ENCODE peak calls at places on chromosome 3, in four cellular contexts. D, W, A and O are unnamed samples.

GRCh38 chr3:58490860-58491501 is 915 bp upstream of the KCTD6 start:
- DNase-seq in D (no peak), W (no peak), A (no peak), O (no peak)

GRCh38 chr3:126064627-126065258 is 19.2 kb downstream of the SLC41A3 start:
- DNase-seq in D (no peak), W (no peak), A (no peak), O (no peak)

GRCh38 chr3:194382892-194383223 is 13.3 kb upstream of the LRRC15 start:
- DNase-seq in D (no peak), W (no peak), A (no peak), O (no peak)

GRCh38 chr3:129402616-129403015 is 25.8 kb downstream of the EFCAB12 start:
- DNase-seq in D (no peak), W (no peak), A (no peak), O (no peak)

GRCh38 chr3:10198761-10199688 is 34.3 kb downstream of the IRAK2 start:
- DNase-seq in D (peak; percentile 46), W (no peak), A (peak; percentile 83), O (peak; percentile 80)

GRCh38 chr3:106534206-106534605 is 665.4 kb upstream of the CBLB start:
- DNase-seq in D (peak; percentile 19), W (no peak), A (peak; percentile 12), O (peak; percentile 37)

GRCh38 chr3:134328846-134329245 is 45.4 kb downstream of the AMOTL2 start:
- DNase-seq in D (no peak), W (no peak), A (no peak), O (no peak)

GRCh38 chr3:21654662-21655061 is 96.3 kb downstream of the ZNF385D start:
- DNase-seq in D (peak; percentile 68), W (no peak), A (peak; percentile 76), O (peak; percentile 75)

GRCh38 chr3:63910873-63911272 is 1.3 kb downstream of the SCAANT1 start:
- DNase-seq in D (no peak), W (no peak), A (peak; percentile 32), O (no peak)

GRCh38 chr3:63967675-63968611 is 55.4 kb downstream of the PSMD6 start:
- DNase-seq in D (peak; percentile 52), W (peak; percentile 43), A (peak; percentile 69), O (peak; percentile 77)

GRCh38 chr3:169966086-169966950 is at the start of gene SEC62:
- DNase-seq in D (peak; percentile 90), W (peak; percentile 97), A (peak; percentile 89), O (peak; percentile 93)
- TF ChIP-seq CTCF in D (peak; percentile 48), W (peak; percentile 42), A (peak; percentile 60), O (peak; percentile 34)

GRCh38 chr3:7075901-7076300 is 215.0 kb downstream of the GRM7 start:
- DNase-seq in D (no peak), W (no peak), A (no peak), O (no peak)
- TF ChIP-seq CTCF in D (no peak), W (no peak), A (no peak), O (no peak)

DNA sequence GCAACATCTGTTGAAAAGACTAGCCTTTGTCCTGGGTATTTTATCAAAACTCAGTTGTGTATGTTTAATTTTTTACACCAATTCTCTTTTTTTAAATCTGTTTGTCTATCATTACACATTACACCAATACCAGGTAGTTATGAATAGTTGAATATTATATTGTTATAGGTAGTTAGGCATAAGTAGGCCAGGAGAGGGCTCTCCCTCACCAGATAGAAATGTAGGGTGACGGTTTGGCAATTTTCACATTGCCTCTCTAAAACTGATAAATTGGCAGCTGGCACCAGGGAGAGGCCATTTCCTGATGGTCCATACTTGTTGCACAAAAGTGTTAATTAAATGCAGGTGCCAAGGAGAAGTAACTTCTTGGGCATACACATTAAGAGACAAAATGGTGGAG is 483.1 kb upstream of the EPHA6 start:
- DNase-seq in D (no peak), W (no peak), A (no peak), O (no peak)
- TF ChIP-seq CTCF in D (no peak), W (no peak), A (no peak), O (no peak)

GRCh38 chr3:55746808-55747413 is 259.8 kb upstream of the WNT5A start:
- DNase-seq in D (peak; percentile 32), W (no peak), A (peak; percentile 57), O (peak; percentile 40)
- TF ChIP-seq CTCF in D (peak; percentile 63), W (peak; percentile 45), A (peak; percentile 42), O (peak; percentile 47)

GRCh38 chr3:140223631-140224030 is 288.6 kb downstream of the CLSTN2 start:
- DNase-seq in D (peak; percentile 3), W (no peak), A (peak; percentile 14), O (no peak)

GRCh38 chr3:140216249-140216648 is 281.3 kb downstream of the CLSTN2 start:
- DNase-seq in D (peak; percentile 2), W (no peak), A (no peak), O (no peak)

GRCh38 chr3:140223197-140223596 is 288.2 kb downstream of the CLSTN2 start:
- DNase-seq in D (no peak), W (no peak), A (no peak), O (no peak)

GRCh38 chr3:140219161-140219745 is 284.3 kb downstream of the CLSTN2 start:
- DNase-seq in D (no peak), W (no peak), A (no peak), O (no peak)

GRCh38 chr3:140219923-140220452 is 285.0 kb downstream of the CLSTN2 start:
- DNase-seq in D (no peak), W (no peak), A (no peak), O (no peak)
- TF ChIP-seq CTCF in D (peak; percentile 2), W (no peak), A (no peak), O (no peak)

GRCh38 chr3:12799525-12800440 is 3.3 kb downstream of the CAND2 start:
- DNase-seq in D (no peak), W (no peak), A (no peak), O (no peak)

GRCh38 chr3:12798559-12799179 is 2.2 kb downstream of the CAND2 start:
- DNase-seq in D (no peak), W (peak; percentile 34), A (no peak), O (no peak)

GRCh38 chr3:12797124-12797891 is 828 bp downstream of the CAND2 start:
- DNase-seq in D (no peak), W (no peak), A (no peak), O (no peak)

GRCh38 chr3:12796171-12797123 is at the start of gene CAND2:
- DNase-seq in D (peak; percentile 34), W (peak; percentile 89), A (peak; percentile 28), O (peak; percentile 35)

GRCh38 chr3:12797892-12798558 is 1.5 kb downstream of the CAND2 start:
- DNase-seq in D (no peak), W (no peak), A (no peak), O (no peak)
- TF ChIP-seq CTCF in D (no peak), W (no peak), A (no peak), O (no peak)

GRCh38 chr3:183434503-183434902 is 6.1 kb upstream of the MCF2L2 start:
- DNase-seq in D (no peak), W (no peak), A (no peak), O (no peak)

GRCh38 chr3:183437696-183438564 is 9.5 kb upstream of the MCF2L2 start:
- DNase-seq in D (no peak), W (no peak), A (no peak), O (no peak)

GRCh38 chr3:183437060-183437459 is 8.6 kb upstream of the MCF2L2 start:
- DNase-seq in D (no peak), W (no peak), A (no peak), O (no peak)

GRCh38 chr3:183435701-183436100 is 7.3 kb upstream of the MCF2L2 start:
- DNase-seq in D (no peak), W (peak; percentile 12), A (no peak), O (no peak)

GRCh38 chr3:183434992-183435391 is 6.6 kb upstream of the MCF2L2 start:
- DNase-seq in D (no peak), W (no peak), A (no peak), O (no peak)
- TF ChIP-seq CTCF in D (no peak), W (no peak), A (no peak), O (no peak)

GRCh38 chr3:139561959-139562676 is 22.6 kb upstream of the RBP1 start:
- DNase-seq in D (peak; percentile 16), W (peak; percentile 50), A (peak; percentile 64), O (peak; percentile 52)
- TF ChIP-seq CTCF in D (peak; percentile 67), W (peak; percentile 88), A (peak; percentile 89), O (peak; percentile 87)